ENCODE peak calls at places on chromosomes 4 and X, in four cellular contexts. One of them, this sample, is unnamed.

GRCh38 chr4:4803216-4803903 is 56.1 kb upstream of the MSX1 start:
- DNase-seq in heart right ventricle: no peak
- DNase-seq in cardiac muscle cell: no peak
- DNase-seq in GM12878: no peak
- DNase-seq in this sample: no peak

GRCh38 chr4:54296548-54297203 is 67.6 kb downstream of the PDGFRA start:
- DNase-seq in heart right ventricle: no peak
- DNase-seq in cardiac muscle cell: no peak
- DNase-seq in GM12878: no peak
- DNase-seq in this sample: no peak

GRCh38 chrX:68646421-68646820 is 1.0 kb upstream of the STARD8 start:
- DNase-seq in heart right ventricle: peak
- DNase-seq in cardiac muscle cell: no peak
- DNase-seq in GM12878: no peak
- DNase-seq in this sample: no peak

GRCh38 chr4:138609943-138610350 is 367.8 kb upstream of the SLC7A11 start:
- DNase-seq in heart right ventricle: peak
- DNase-seq in cardiac muscle cell: peak
- DNase-seq in GM12878: no peak
- DNase-seq in this sample: peak

GRCh38 chrX:55787063-55787462 is 69.5 kb downstream of the RRAGB start:
- DNase-seq in heart right ventricle: no peak
- DNase-seq in cardiac muscle cell: no peak
- DNase-seq in GM12878: no peak
- DNase-seq in this sample: no peak

GRCh38 chr4:17066241-17066640 is 167.8 kb upstream of the LDB2 start:
- DNase-seq in heart right ventricle: no peak
- DNase-seq in cardiac muscle cell: no peak
- DNase-seq in GM12878: no peak
- DNase-seq in this sample: peak

GRCh38 chrX:153816821-153817220 is 13.5 kb downstream of the PDZD4 start:
- DNase-seq in heart right ventricle: no peak
- DNase-seq in cardiac muscle cell: peak
- DNase-seq in GM12878: no peak
- DNase-seq in this sample: no peak

GRCh38 chr4:38990241-38990640 is 42.0 kb downstream of the TMEM156 start:
- DNase-seq in heart right ventricle: no peak
- DNase-seq in cardiac muscle cell: no peak
- DNase-seq in GM12878: no peak
- DNase-seq in this sample: no peak

GRCh38 chr4:97150966-97151365 is 992.3 kb downstream of the STPG2 start:
- DNase-seq in heart right ventricle: no peak
- DNase-seq in cardiac muscle cell: no peak
- DNase-seq in GM12878: no peak
- DNase-seq in this sample: no peak

GRCh38 chr4:70746179-70746839 is 24.5 kb downstream of the RUFY3 start:
- DNase-seq in heart right ventricle: no peak
- DNase-seq in cardiac muscle cell: peak
- DNase-seq in GM12878: no peak
- DNase-seq in this sample: peak

GRCh38 chr4:155025762-155026457 is 182.5 kb upstream of the NPY2R start:
- DNase-seq in heart right ventricle: peak
- DNase-seq in cardiac muscle cell: peak
- DNase-seq in GM12878: no peak
- DNase-seq in this sample: peak

GRCh38 chr4:13647012-13647411 is 19.5 kb upstream of the BOD1L1 start:
- DNase-seq in heart right ventricle: no peak
- DNase-seq in cardiac muscle cell: no peak
- DNase-seq in GM12878: no peak
- DNase-seq in this sample: no peak

GRCh38 chr4:130808492-130808891 is 1712.5 kb downstream of the C4orf33 start:
- DNase-seq in heart right ventricle: no peak
- DNase-seq in cardiac muscle cell: peak
- DNase-seq in GM12878: no peak
- DNase-seq in this sample: peak

GRCh38 chr4:176539785-176540175 is 220.0 kb downstream of the SPCS3 start:
- DNase-seq in heart right ventricle: no peak
- DNase-seq in cardiac muscle cell: no peak
- DNase-seq in GM12878: no peak
- DNase-seq in this sample: no peak

GRCh38 chr4:114364857-114365256 is 233.8 kb upstream of the UGT8 start:
- DNase-seq in heart right ventricle: peak
- DNase-seq in cardiac muscle cell: peak
- DNase-seq in GM12878: no peak
- DNase-seq in this sample: peak

GRCh38 chr4:14787894-14788293 is 214.4 kb upstream of the CPEB2 start:
- DNase-seq in heart right ventricle: no peak
- DNase-seq in cardiac muscle cell: peak
- DNase-seq in GM12878: no peak
- DNase-seq in this sample: no peak

GRCh38 chrX:11239230-11239629 is 54.0 kb upstream of the AMELX start:
- DNase-seq in heart right ventricle: no peak
- DNase-seq in cardiac muscle cell: peak
- DNase-seq in GM12878: peak
- DNase-seq in this sample: peak

GRCh38 chrX:28591542-28591941 is 4.3 kb downstream of the IL1RAPL1 start:
- DNase-seq in heart right ventricle: no peak
- DNase-seq in cardiac muscle cell: no peak
- DNase-seq in GM12878: no peak
- DNase-seq in this sample: no peak

GRCh38 chr4:121679267-121679666 is 17.5 kb downstream of the ANXA5 start:
- DNase-seq in heart right ventricle: no peak
- DNase-seq in cardiac muscle cell: no peak
- DNase-seq in GM12878: no peak
- DNase-seq in this sample: no peak

GRCh38 chr4:113469023-113469390 is 292.5 kb downstream of the CAMK2D start:
- DNase-seq in heart right ventricle: no peak
- DNase-seq in cardiac muscle cell: peak
- DNase-seq in GM12878: no peak
- DNase-seq in this sample: no peak

GRCh38 chr4:80286451-80286850 is 20.0 kb downstream of the FGF5 start:
- DNase-seq in heart right ventricle: no peak
- DNase-seq in cardiac muscle cell: no peak
- DNase-seq in GM12878: no peak
- DNase-seq in this sample: no peak

GRCh38 chr4:18106620-18107019 is 85.1 kb upstream of the LCORL start:
- DNase-seq in heart right ventricle: no peak
- DNase-seq in cardiac muscle cell: no peak
- DNase-seq in GM12878: no peak
- DNase-seq in this sample: no peak

DNA sequence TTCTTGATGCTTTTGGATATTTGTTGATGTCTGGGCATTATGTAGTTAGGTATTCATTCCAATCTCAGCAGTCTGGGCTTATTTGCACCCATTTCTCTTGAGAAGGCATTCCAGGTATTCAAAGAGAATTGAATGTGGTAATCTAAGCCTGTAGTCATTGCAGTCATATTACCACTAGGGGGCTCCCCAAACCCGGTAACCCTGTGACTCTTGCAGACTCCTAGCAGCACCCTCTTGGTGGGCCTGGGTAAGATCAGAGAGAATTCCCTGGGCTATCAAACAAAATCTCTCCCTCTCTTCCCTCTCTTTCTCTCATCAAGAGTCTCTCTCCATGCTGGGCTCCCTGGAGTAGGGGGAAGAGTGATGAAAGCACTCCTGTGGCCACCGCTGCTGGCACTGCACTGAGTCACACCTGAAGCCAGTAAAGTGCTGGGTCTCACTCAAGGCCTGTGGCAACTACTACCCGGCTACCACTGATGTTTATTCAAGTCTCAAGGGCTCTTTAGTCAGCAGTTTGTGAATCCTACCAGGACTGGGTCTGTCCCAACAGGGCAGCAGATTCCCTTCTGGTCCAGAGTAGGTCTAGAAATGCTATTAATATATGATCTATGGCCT is 187.7 kb upstream of the NUDT10 start:
- DNase-seq in heart right ventricle: no peak
- DNase-seq in cardiac muscle cell: peak
- DNase-seq in GM12878: peak
- DNase-seq in this sample: peak
- TF ChIP-seq CTCF in heart right ventricle: peak
- TF ChIP-seq CTCF in cardiac muscle cell: peak
- TF ChIP-seq CTCF in GM12878: peak
- TF ChIP-seq CTCF in this sample: peak

GRCh38 chr4:85763207-85763606 is 288.3 kb downstream of the ARHGAP24 start:
- DNase-seq in heart right ventricle: no peak
- DNase-seq in cardiac muscle cell: no peak
- DNase-seq in GM12878: no peak
- DNase-seq in this sample: no peak
- H3K4me3 ChIP-seq in heart right ventricle: no peak
- H3K4me3 ChIP-seq in cardiac muscle cell: no peak
- H3K4me3 ChIP-seq in GM12878: no peak
- H3K4me3 ChIP-seq in this sample: no peak

GRCh38 chr4:45668086-45668485 is 455.8 kb downstream of the GABRG1 start:
- DNase-seq in heart right ventricle: no peak
- DNase-seq in cardiac muscle cell: no peak
- DNase-seq in GM12878: no peak
- DNase-seq in this sample: no peak

GRCh38 chr4:45661893-45662292 is 462.0 kb downstream of the GABRG1 start:
- DNase-seq in heart right ventricle: no peak
- DNase-seq in cardiac muscle cell: no peak
- DNase-seq in GM12878: no peak
- DNase-seq in this sample: no peak

GRCh38 chr4:45662996-45663395 is 460.9 kb downstream of the GABRG1 start:
- DNase-seq in heart right ventricle: peak
- DNase-seq in cardiac muscle cell: peak
- DNase-seq in GM12878: no peak
- DNase-seq in this sample: peak

GRCh38 chr4:45663495-45664148 is 460.2 kb downstream of the GABRG1 start:
- DNase-seq in heart right ventricle: no peak
- DNase-seq in cardiac muscle cell: no peak
- DNase-seq in GM12878: no peak
- DNase-seq in this sample: no peak
- H3K27ac ChIP-seq in heart right ventricle: peak
- H3K27ac ChIP-seq in cardiac muscle cell: no peak
- H3K27ac ChIP-seq in GM12878: no peak
- H3K27ac ChIP-seq in this sample: no peak

GRCh38 chr4:188719794-188720193 is 580.6 kb downstream of the TRIML1 start:
- DNase-seq in heart right ventricle: no peak
- DNase-seq in cardiac muscle cell: no peak
- DNase-seq in GM12878: no peak
- DNase-seq in this sample: no peak
- TF ChIP-seq CTCF in heart right ventricle: no peak
- TF ChIP-seq CTCF in cardiac muscle cell: no peak
- TF ChIP-seq CTCF in GM12878: no peak
- TF ChIP-seq CTCF in this sample: peak

This sample was measured in brain microvascular endothelial cell.